ENCODE peak calls at places on chromosomes 3 and 15, in eight cellular contexts. V, M, Q, X, C, L, J and F are unnamed samples.
A peak's percentile ranks its signal among the peaks of the same experiment; 100 is the strongest.

GRCh38 chr3:130850044-130850797 is 43.7 kb upstream of the ATP2C1 start:
- DNase-seq in V (peak; percentile 57), M (no peak), Q (no peak), X (no peak), C (peak; percentile 45), L (no peak), J (no peak), F (no peak)

GRCh38 chr3:17874630-17875029 is 132.2 kb upstream of the TBC1D5 start:
- DNase-seq in V (no peak), M (no peak), Q (no peak), X (no peak), C (no peak), L (no peak), J (no peak), F (no peak)

GRCh38 chr3:30778923-30779322 is 115.5 kb downstream of the GADL1 start:
- DNase-seq in V (no peak), M (no peak), Q (no peak), X (no peak), C (no peak), L (no peak), J (no peak), F (no peak)

GRCh38 chr3:183131186-183131585 is 31.3 kb downstream of the LAMP3 start:
- DNase-seq in V (no peak), M (no peak), Q (no peak), X (no peak), C (no peak), L (no peak), J (no peak), F (no peak)

GRCh38 chr3:42635111-42635510 is 18.4 kb upstream of the ZBTB47 start:
- DNase-seq in V (no peak), M (no peak), Q (no peak), X (no peak), C (no peak), L (no peak), J (no peak), F (no peak)

GRCh38 chr3:8629151-8630021 is 15.2 kb downstream of the SSUH2 start:
- DNase-seq in V (no peak), M (no peak), Q (no peak), X (no peak), C (peak; percentile 80), L (peak; percentile 19), J (no peak), F (no peak)

GRCh38 chr3:182258538-182259177 is 534.6 kb upstream of the ATP11B start:
- DNase-seq in V (no peak), M (no peak), Q (no peak), X (no peak), C (no peak), L (no peak), J (no peak), F (no peak)

GRCh38 chr3:65361448-65361847 is 673.6 kb upstream of the ADAMTS9 start:
- DNase-seq in V (no peak), M (no peak), Q (no peak), X (no peak), C (no peak), L (no peak), J (no peak), F (no peak)

GRCh38 chr15:85925649-85926237 is 131.0 kb upstream of the KLHL25 start:
- DNase-seq in V (no peak), M (no peak), Q (no peak), X (no peak), C (no peak), L (no peak), J (no peak), F (no peak)

GRCh38 chr3:45690331-45691035 is 1.3 kb downstream of the SACM1L start:
- DNase-seq in V (no peak), M (no peak), Q (no peak), X (no peak), C (no peak), L (no peak), J (no peak), F (no peak)

GRCh38 chr3:171306631-171307030 is 153.6 kb downstream of the TNIK start:
- DNase-seq in V (peak; percentile 8), M (peak; percentile 82), Q (no peak), X (no peak), C (peak; percentile 36), L (no peak), J (peak; percentile 52), F (no peak)

GRCh38 chr3:98508582-98508981 is 11.1 kb downstream of the OR5K2 start:
- DNase-seq in V (no peak), M (no peak), Q (no peak), X (no peak), C (no peak), L (no peak), J (no peak), F (no peak)

GRCh38 chr3:135840436-135840835 is 125.1 kb upstream of the PPP2R3A start:
- DNase-seq in V (no peak), M (no peak), Q (no peak), X (no peak), C (no peak), L (no peak), J (no peak), F (no peak)

GRCh38 chr15:77991029-77991406 is 86.5 kb downstream of the TBC1D2B start:
- DNase-seq in V (no peak), M (no peak), Q (no peak), X (peak; percentile 74), C (no peak), L (no peak), J (peak; percentile 48), F (no peak)

DNA sequence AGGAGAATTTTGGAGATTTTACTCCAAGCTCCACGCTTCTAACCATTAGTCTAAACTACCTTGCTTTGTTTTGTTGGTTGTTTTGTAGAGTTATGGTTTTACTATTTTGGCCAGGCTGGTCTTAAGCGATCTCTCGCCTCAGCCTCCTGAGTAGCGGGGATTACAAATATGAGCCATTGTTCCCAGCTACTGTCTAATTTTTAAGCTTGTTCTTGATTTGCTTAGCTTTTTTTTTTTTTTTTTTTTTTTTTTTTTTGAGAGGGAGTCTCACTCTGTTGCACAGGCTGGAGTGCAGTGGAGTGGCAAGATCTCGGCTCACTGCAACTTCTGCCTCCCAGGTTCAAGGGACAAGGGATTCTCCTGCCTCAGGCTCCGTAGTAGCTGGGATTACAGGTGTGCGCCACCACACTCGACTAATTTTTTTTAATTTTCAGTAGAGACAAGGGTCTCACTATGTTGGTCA is 28.5 kb downstream of the EFCAB12 start:
- DNase-seq in V (no peak), M (no peak), Q (no peak), X (no peak), C (no peak), L (no peak), J (no peak), F (no peak)
- TF ChIP-seq POLR2A in V (no peak), M (no peak), Q (peak; percentile 4), X (no peak), C (no peak), L (no peak), J (peak; percentile 15), F (peak; percentile 90)

DNA sequence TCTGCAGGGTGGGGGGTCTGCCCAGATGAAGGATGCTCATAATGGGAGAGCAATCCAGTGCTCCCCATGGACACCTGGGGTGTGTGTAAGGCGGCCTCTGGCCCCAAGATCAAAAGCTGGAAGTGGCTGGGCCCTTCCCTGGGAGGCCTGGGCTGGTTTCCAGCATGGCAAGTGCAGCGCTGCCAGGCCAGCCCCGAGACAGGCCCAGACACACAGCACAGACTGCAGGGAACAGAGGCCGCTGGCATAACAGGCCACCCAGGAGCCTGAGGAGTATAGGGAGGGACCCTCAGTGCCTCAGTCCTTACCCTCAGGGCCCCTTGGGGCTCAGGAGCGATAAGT is 10.0 kb downstream of the ITPKA start:
- DNase-seq in V (peak; percentile 23), M (no peak), Q (no peak), X (no peak), C (no peak), L (no peak), J (no peak), F (no peak)
- TF ChIP-seq POLR2A in V (no peak), M (no peak), Q (no peak), X (no peak), C (no peak), L (no peak), J (no peak), F (no peak)

DNA sequence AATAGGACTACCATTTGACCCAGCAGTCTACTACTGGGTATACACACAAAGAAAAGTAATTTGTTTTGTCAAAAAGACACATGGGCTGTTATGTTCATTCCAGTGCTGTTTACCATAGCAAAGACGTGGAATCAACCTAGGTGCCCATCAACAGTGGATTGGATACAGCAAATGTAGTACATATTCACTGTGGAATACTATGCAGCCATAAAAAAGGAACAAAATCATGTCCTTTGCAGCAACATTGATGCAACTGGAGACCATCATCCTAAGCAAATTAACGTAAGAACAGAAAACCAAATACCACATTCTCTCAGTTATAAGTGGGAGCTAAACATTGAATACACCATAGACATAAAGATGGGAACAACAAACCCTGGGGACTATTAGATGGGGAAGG is 25.8 kb downstream of the BBX start:
- DNase-seq in V (no peak), M (no peak), Q (no peak), X (no peak), C (no peak), L (no peak), J (no peak), F (no peak)
- TF ChIP-seq POLR2A in V (no peak), M (no peak), Q (no peak), X (no peak), C (no peak), L (no peak), J (no peak), F (no peak)

DNA sequence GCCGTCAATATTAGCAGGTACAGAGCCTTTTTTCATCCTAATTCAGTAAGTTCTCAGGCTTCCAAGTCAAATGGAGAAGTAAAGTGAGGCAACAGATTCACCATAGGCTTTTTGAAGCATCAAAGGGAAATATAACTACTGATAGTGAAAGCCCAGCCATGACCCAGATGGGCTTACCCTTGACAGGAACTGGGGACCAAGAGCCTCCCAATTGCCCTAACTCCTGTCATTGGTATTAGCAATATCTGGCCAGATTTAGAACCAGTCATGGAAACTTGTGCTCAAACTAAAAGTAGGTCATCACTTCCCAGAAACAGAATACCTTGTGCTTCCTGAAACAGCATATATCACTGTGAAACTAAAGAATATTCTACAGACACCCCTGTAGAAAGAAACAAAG is 33.0 kb downstream of the NME9 start:
- DNase-seq in V (no peak), M (no peak), Q (no peak), X (no peak), C (no peak), L (no peak), J (no peak), F (no peak)
- TF ChIP-seq POLR2A in V (no peak), M (no peak), Q (no peak), X (no peak), C (no peak), L (no peak), J (no peak), F (no peak)

DNA sequence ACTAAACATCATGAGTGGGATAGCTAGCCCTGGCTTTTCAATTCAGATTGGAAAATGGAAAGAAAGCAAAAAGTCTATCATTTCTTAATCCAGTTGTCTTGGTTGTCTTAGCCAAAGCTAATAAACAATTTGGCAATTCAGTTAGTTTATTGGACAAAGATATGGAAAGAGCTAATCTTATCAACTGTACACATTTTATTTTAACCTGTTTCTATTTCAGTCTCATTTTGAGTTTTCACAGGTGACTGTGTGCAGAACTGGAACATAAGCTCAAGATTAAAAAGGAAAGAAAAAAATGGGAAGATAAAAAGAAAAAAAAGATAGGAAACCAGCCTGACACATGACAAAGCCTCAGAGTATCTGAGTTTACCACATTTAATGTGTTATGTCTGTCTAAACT is 642.6 kb downstream of the SQOR start:
- DNase-seq in V (no peak), M (no peak), Q (no peak), X (no peak), C (no peak), L (no peak), J (no peak), F (no peak)
- TF ChIP-seq POLR2A in V (no peak), M (no peak), Q (no peak), X (no peak), C (no peak), L (no peak), J (no peak), F (no peak)